ENCODE peak calls at places on chromosomes 11 and 22, in five cellular contexts. A is HepG2, O is HCT116, H is keratinocyte, E is colonic mucosa. V is an unnamed sample.

GRCh38 chr11:126930100-126930841 is 70.3 kb downstream of the KIRREL3 start:
- DNase-seq in A (no peak), O (no peak), H (no peak), E (no peak), V (no peak)

GRCh38 chr22:45423524-45423923 is 10.0 kb downstream of the RIBC2 start:
- DNase-seq in A (no peak), O (no peak), H (no peak), E (no peak), V (no peak)

GRCh38 chr11:35844579-35844978 is 99.3 kb upstream of the LDLRAD3 start:
- DNase-seq in A (no peak), O (no peak), H (no peak), E (no peak), V (no peak)

GRCh38 chr11:99803501-99803900 is 782.8 kb downstream of the CNTN5 start:
- DNase-seq in A (no peak), O (no peak), H (no peak), E (no peak), V (no peak)

GRCh38 chr11:60700689-60701508 is 1.5 kb downstream of the MS4A8 start:
- DNase-seq in A (peak), O (peak), H (no peak), E (peak), V (peak)

GRCh38 chr11:35038211-35038930 is 100.6 kb upstream of the CD44 start:
- DNase-seq in A (no peak), O (no peak), H (no peak), E (no peak), V (no peak)

GRCh38 chr11:18844753-18845367 is 53.3 kb upstream of the PTPN5 start:
- DNase-seq in A (peak), O (peak), H (peak), E (no peak), V (no peak)

GRCh38 chr11:107882095-107882820 is 23.7 kb upstream of the SLC35F2 start:
- DNase-seq in A (no peak), O (no peak), H (no peak), E (no peak), V (no peak)

GRCh38 chr11:122207505-122207904 is 91.5 kb upstream of the BLID start:
- DNase-seq in A (no peak), O (no peak), H (no peak), E (no peak), V (no peak)

GRCh38 chr22:37179622-37180420 is 8.2 kb downstream of the C1QTNF6 start:
- DNase-seq in A (no peak), O (no peak), H (no peak), E (peak), V (no peak)

GRCh38 chr11:9714540-9714939 is 50.7 kb downstream of the SWAP70 start:
- DNase-seq in A (no peak), O (no peak), H (no peak), E (no peak), V (no peak)

GRCh38 chr11:115132829-115133228 is 371.4 kb downstream of the CADM1 start:
- DNase-seq in A (peak), O (no peak), H (no peak), E (no peak), V (peak)

GRCh38 chr11:2203440-2204259 is 32.0 kb upstream of the TH start:
- DNase-seq in A (peak), O (no peak), H (no peak), E (peak), V (peak)

GRCh38 chr11:36475192-36475591 is 34.9 kb downstream of the TRAF6 start:
- DNase-seq in A (no peak), O (no peak), H (no peak), E (no peak), V (no peak)

GRCh38 chr22:43225609-43226008 is 38.7 kb upstream of the TTLL12 start:
- DNase-seq in A (no peak), O (no peak), H (no peak), E (no peak), V (no peak)

GRCh38 chr11:87437844-87438223 is 400.1 kb downstream of the TMEM135 start:
- DNase-seq in A (no peak), O (no peak), H (peak), E (no peak), V (no peak)

GRCh38 chr11:614583-615452 is 932 bp downstream of the IRF7 start:
- DNase-seq in A (no peak), O (no peak), H (no peak), E (no peak), V (no peak)

GRCh38 chr11:2217211-2218081 is 45.8 kb upstream of the TH start:
- DNase-seq in A (no peak), O (no peak), H (no peak), E (no peak), V (peak)

GRCh38 chr11:69339041-69339733 is 45.2 kb downstream of the MYEOV start:
- DNase-seq in A (no peak), O (no peak), H (no peak), E (peak), V (peak)

GRCh38 chr11:29119116-29119515 is 897.7 kb downstream of the KCNA4 start:
- DNase-seq in A (no peak), O (no peak), H (no peak), E (no peak), V (no peak)

GRCh38 chr22:27842236-27842993 is 40.9 kb upstream of the MN1 start:
- DNase-seq in A (no peak), O (no peak), H (no peak), E (no peak), V (peak)

GRCh38 chr11:119100960-119101349 is 698 bp downstream of the DPAGT1 start:
- DNase-seq in A (no peak), O (no peak), H (no peak), E (no peak), V (no peak)

GRCh38 chr11:100704176-100704575 is 17.1 kb downstream of the ARHGAP42 start:
- DNase-seq in A (no peak), O (no peak), H (no peak), E (no peak), V (no peak)

GRCh38 chr11:94939346-94939745 is 34.0 kb downstream of the CWC15 start:
- DNase-seq in A (no peak), O (no peak), H (no peak), E (no peak), V (no peak)

GRCh38 chr22:42933783-42934144 is 76.7 kb upstream of the ARFGAP3 start:
- DNase-seq in A (peak), O (no peak), H (no peak), E (no peak), V (no peak)

GRCh38 chr22:26383968-26384576 is 45.0 kb upstream of the ASPHD2 start:
- DNase-seq in A (no peak), O (no peak), H (no peak), E (no peak), V (no peak)

GRCh38 chr11:61297741-61298140 is 2.6 kb upstream of the VWCE start:
- DNase-seq in A (peak), O (no peak), H (peak), E (no peak), V (no peak)

GRCh38 chr22:31055322-31056159 is 25.6 kb upstream of the SMTN start:
- DNase-seq in A (peak), O (no peak), H (peak), E (peak), V (peak)

GRCh38 chr22:30564045-30564765 is 10.3 kb downstream of the GAL3ST1 start:
- DNase-seq in A (no peak), O (no peak), H (no peak), E (no peak), V (no peak)

GRCh38 chr22:43136801-43137200 is 6.4 kb downstream of the MCAT start:
- DNase-seq in A (no peak), O (no peak), H (no peak), E (no peak), V (no peak)

GRCh38 chr11:69008774-69009440 is 4.1 kb downstream of the MRGPRF start:
- DNase-seq in A (peak), O (peak), H (peak), E (peak), V (peak)

GRCh38 chr11:40285520-40285919 is 1173.9 kb downstream of the LRRC4C start:
- DNase-seq in A (no peak), O (no peak), H (no peak), E (no peak), V (no peak)

GRCh38 chr11:111585371-111585770 is 16.9 kb upstream of the SIK2 start:
- DNase-seq in A (no peak), O (no peak), H (no peak), E (no peak), V (no peak)

GRCh38 chr11:48052183-48053040 is 72.1 kb downstream of the PTPRJ start:
- DNase-seq in A (no peak), O (peak), H (no peak), E (no peak), V (peak)

GRCh38 chr22:23233746-23234408 is 53.6 kb downstream of the BCR start:
- DNase-seq in A (no peak), O (no peak), H (no peak), E (no peak), V (no peak)

DNA sequence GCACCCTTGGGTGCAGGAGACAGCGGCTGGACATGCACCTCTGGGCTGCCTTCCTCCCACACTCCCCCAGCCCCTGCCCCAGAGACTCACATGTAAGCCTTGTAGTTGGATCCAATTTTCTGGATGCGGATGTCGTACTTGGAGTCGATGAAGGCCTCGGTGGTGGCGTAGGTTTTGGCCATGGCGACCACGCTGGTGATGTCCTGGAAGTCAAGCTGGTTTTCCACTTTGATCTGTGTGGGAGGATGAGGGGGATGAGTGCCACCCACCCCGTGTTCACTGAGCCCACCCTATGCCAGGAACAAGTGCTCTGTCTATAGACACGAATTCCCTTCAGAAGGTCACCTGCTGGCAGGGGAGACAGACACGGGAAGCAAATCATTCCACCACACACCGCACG is 66.9 kb downstream of the FBXO7 start:
- DNase-seq in A (no peak), O (no peak), H (no peak), E (no peak), V (no peak)
- H3K27ac ChIP-seq in A (no peak), O (no peak), H (no peak), E (no peak), V (no peak)

GRCh38 chr11:14340721-14341120 is 18.3 kb downstream of the RRAS2 start:
- DNase-seq in A (no peak), O (no peak), H (no peak), E (no peak), V (no peak)
- H3K9ac ChIP-seq in A (no peak), O (no peak), H (no peak), E (no peak), V (no peak)

GRCh38 chr11:12692238-12693074 is 18.2 kb downstream of the TEAD1 start:
- DNase-seq in A (peak), O (peak), H (no peak), E (peak), V (peak)
- H3K4me3 ChIP-seq in A (peak), O (peak), H (peak), E (no peak), V (no peak)

DNA sequence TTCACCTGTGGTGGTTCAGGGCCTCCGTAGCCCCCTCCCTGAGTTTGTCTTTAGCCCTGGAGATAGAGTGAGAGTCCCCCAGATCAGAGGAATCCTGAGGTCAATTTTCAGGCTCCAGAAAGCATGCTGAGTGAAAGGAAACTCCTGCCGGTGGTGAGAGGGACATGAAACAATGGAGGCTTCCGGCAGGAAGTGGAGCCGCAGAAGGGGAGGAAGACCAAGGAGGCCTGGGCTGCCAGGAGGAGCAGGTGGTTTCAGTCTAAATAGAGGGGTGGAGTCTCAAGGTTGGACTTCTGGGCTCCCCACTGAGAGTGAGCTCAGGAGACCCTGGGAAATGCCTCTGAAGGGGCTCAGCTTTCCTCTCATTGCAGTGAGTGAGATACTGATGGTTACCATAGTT is 10.6 kb downstream of the SLCO2B1 start:
- DNase-seq in A (no peak), O (no peak), H (no peak), E (no peak), V (no peak)
- H3K27ac ChIP-seq in A (peak), O (no peak), H (no peak), E (no peak), V (no peak)

GRCh38 chr22:46798366-46799057 is 36.1 kb downstream of the TBC1D22A start:
- DNase-seq in A (peak), O (peak), H (no peak), E (peak), V (peak)
- H3K9ac ChIP-seq in A (peak), O (no peak), H (no peak), E (no peak), V (no peak)

GRCh38 chr11:92225206-92225562 is 566 bp downstream of the FAT3 start:
- DNase-seq in A (no peak), O (no peak), H (no peak), E (no peak), V (peak)
- H3K4me3 ChIP-seq in A (no peak), O (no peak), H (peak), E (peak), V (peak)

GRCh38 chr22:39283312-39284141 is 35.9 kb downstream of the RPL3 start:
- DNase-seq in A (peak), O (no peak), H (no peak), E (no peak), V (no peak)

GRCh38 chr22:39284142-39284980 is 35.1 kb downstream of the RPL3 start:
- DNase-seq in A (peak), O (no peak), H (no peak), E (no peak), V (no peak)

GRCh38 chr22:39284983-39285382 is 34.4 kb downstream of the RPL3 start:
- DNase-seq in A (no peak), O (no peak), H (no peak), E (no peak), V (no peak)

GRCh38 chr22:39281126-39281525 is 36.3 kb upstream of the PDGFB start:
- DNase-seq in A (no peak), O (no peak), H (no peak), E (no peak), V (no peak)

DNA sequence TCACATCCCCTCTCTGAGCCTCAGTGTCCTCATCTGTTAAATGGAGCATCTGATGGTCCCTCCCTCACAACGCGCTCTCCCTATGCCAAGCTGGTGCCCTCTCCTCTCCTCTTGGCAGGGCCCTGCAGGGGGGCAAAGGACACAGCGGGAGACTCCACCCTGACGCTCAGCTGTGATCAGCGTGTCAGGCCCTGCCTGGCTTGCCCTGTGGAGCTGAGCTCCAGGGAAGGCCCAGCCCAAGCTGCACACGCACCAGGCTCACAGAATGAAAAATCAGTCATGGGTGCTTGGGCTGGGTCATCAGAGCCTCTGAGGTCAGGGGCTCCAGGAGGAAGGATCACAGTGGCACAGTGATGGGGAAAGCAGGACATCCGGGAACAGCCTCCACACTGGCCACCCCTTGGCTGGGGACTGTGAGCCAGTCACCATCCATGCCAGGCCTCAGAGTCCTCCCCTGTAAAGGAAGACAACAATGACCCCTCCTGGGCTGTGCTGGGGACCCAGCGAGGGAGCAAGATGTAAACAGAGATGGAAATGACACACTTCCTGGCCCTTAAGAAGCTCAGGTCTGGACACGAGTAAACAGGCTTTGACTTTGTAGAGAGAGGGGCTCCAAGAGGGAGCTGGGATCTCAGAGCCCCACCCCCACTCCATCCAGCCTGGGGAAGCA is 36.6 kb downstream of the RPL3 start:
- DNase-seq in A (no peak), O (no peak), H (no peak), E (no peak), V (peak)
- H3K27ac ChIP-seq in A (peak), O (no peak), H (peak), E (no peak), V (no peak)

GRCh38 chr11:78226684-78227680 is 38.3 kb downstream of the USP35 start:
- DNase-seq in A (no peak), O (no peak), H (no peak), E (no peak), V (no peak)

GRCh38 chr11:78230161-78230877 is 41.6 kb downstream of the USP35 start:
- DNase-seq in A (no peak), O (no peak), H (no peak), E (no peak), V (no peak)

GRCh38 chr11:78227906-78228305 is 39.2 kb downstream of the USP35 start:
- DNase-seq in A (no peak), O (no peak), H (no peak), E (no peak), V (no peak)

GRCh38 chr11:78228467-78228866 is 39.7 kb downstream of the USP35 start:
- DNase-seq in A (peak), O (peak), H (no peak), E (peak), V (peak)

DNA sequence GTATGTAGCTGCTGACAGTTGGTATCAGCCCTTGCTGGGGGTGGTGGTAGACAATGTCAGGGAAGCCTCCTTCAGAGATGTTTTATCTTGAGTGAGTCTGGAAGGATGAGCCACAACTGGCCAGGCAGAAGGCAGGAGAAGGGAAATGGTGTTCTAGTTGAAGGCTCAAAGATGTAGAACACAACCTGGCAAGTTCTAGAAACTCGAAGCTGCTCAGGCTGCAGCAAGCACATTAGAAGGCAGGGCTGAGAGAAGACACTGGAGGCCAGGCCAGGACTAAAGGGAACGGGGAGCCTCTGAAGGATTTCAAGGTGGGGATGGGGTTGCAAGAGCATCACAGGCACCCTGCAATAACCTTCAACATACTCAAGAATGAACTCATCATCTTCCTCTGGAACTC is 40.4 kb downstream of the USP35 start:
- DNase-seq in A (no peak), O (no peak), H (no peak), E (no peak), V (no peak)
- H3K9ac ChIP-seq in A (no peak), O (no peak), H (no peak), E (no peak), V (no peak)

V was measured in endodermal cell.